ENCODE peak calls at places on chromosomes 1 and 21, in six cellular contexts. T, H, B, R, U and G are unnamed samples.

GRCh38 chr1:204591473-204592090 is 75.4 kb downstream of the MDM4 start:
- DNase-seq in T (no peak), H (no peak), B (peak; percentile 23), R (peak; percentile 75), U (no peak), G (no peak)

GRCh38 chr1:175268720-175269119 is 76.1 kb upstream of the KIAA0040 start:
- DNase-seq in T (no peak), H (no peak), B (no peak), R (peak; percentile 70), U (no peak), G (no peak)

GRCh38 chr1:244918422-244919319 is 54.3 kb upstream of the HNRNPU start:
- DNase-seq in T (peak; percentile 23), H (peak; percentile 9), B (peak; percentile 11), R (peak; percentile 12), U (peak; percentile 81), G (no peak)

GRCh38 chr1:11158720-11159321 is 30.3 kb upstream of the ANGPTL7 start:
- DNase-seq in T (no peak), H (no peak), B (peak; percentile 91), R (peak; percentile 89), U (no peak), G (no peak)

GRCh38 chr1:28973850-28974841 is 59.8 kb downstream of the EPB41 start:
- DNase-seq in T (no peak), H (no peak), B (no peak), R (no peak), U (no peak), G (no peak)

GRCh38 chr1:100794719-100795645 is 75.4 kb downstream of the VCAM1 start:
- DNase-seq in T (no peak), H (no peak), B (peak; percentile 83), R (no peak), U (no peak), G (no peak)

GRCh38 chr1:25971044-25971881 is 26.6 kb downstream of the PAFAH2 start:
- DNase-seq in T (no peak), H (no peak), B (no peak), R (no peak), U (peak; percentile 34), G (no peak)

GRCh38 chr1:230848235-230848634 is 20.1 kb downstream of the C1orf198 start:
- DNase-seq in T (no peak), H (no peak), B (no peak), R (no peak), U (no peak), G (no peak)

GRCh38 chr1:195886000-195886399 is 722.2 kb downstream of the KCNT2 start:
- DNase-seq in T (no peak), H (no peak), B (no peak), R (no peak), U (no peak), G (no peak)

GRCh38 chr1:119829636-119830035 is 18.4 kb upstream of the REG4 start:
- DNase-seq in T (no peak), H (no peak), B (no peak), R (no peak), U (no peak), G (no peak)

GRCh38 chr21:29092102-29092959 is 18.9 kb upstream of the CCT8 start:
- DNase-seq in T (no peak), H (no peak), B (peak; percentile 78), R (peak; percentile 34), U (no peak), G (no peak)

GRCh38 chr1:209433649-209434031 is 149.9 kb upstream of the CAMK1G start:
- DNase-seq in T (no peak), H (no peak), B (no peak), R (peak; percentile 88), U (no peak), G (no peak)

GRCh38 chr1:96425382-96426129 is 296.0 kb upstream of the PTBP2 start:
- DNase-seq in T (no peak), H (no peak), B (no peak), R (no peak), U (no peak), G (no peak)

GRCh38 chr1:225919906-225920305 is 4.1 kb downstream of the PYCR2 start:
- DNase-seq in T (peak; percentile 68), H (no peak), B (no peak), R (peak; percentile 83), U (peak; percentile 31), G (peak; percentile 64)

GRCh38 chr1:226778657-226779058 is 39.6 kb upstream of the ITPKB start:
- DNase-seq in T (peak; percentile 79), H (no peak), B (peak; percentile 96), R (peak; percentile 94), U (no peak), G (no peak)

GRCh38 chr1:220127076-220127475 is 33.1 kb downstream of the IARS2 start:
- DNase-seq in T (no peak), H (no peak), B (no peak), R (no peak), U (no peak), G (no peak)

GRCh38 chr1:220121791-220122530 is 28.0 kb downstream of the IARS2 start:
- DNase-seq in T (no peak), H (no peak), B (no peak), R (no peak), U (no peak), G (no peak)

GRCh38 chr1:220119043-220119512 is 25.1 kb downstream of the IARS2 start:
- DNase-seq in T (no peak), H (no peak), B (no peak), R (no peak), U (no peak), G (no peak)

GRCh38 chr1:220124542-220124941 is 30.6 kb downstream of the IARS2 start:
- DNase-seq in T (no peak), H (no peak), B (no peak), R (no peak), U (no peak), G (no peak)

DNA sequence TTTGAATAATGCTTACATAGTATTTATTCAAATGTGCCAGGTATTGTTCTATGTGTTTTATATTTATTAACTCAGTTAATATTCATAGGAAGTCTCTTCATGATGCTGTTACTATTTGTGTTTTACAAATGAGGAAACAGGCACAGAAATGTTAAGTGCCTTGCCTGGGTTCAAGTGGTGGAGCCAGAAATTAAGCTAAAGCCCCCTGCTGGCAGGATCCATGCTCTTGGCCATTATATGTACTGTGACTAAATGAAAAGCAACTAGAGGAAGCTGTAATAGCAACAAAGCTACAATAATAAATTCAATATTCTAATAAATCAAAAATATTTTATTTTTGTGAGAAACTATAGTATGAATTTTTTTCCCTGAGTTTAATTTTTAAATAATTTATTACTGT is 30.0 kb downstream of the IARS2 start:
- DNase-seq in T (no peak), H (peak; percentile 16), B (no peak), R (no peak), U (peak; percentile 31), G (no peak)
- TF ChIP-seq CTCF in T (no peak), H (peak; percentile 64), B (peak; percentile 59), R (peak; percentile 39), U (peak; percentile 19), G (peak; percentile 19)

GRCh38 chr1:3551711-3552110 is 59.6 kb downstream of the MEGF6 start:
- DNase-seq in T (no peak), H (no peak), B (no peak), R (no peak), U (no peak), G (no peak)
- TF ChIP-seq CTCF in T (no peak), H (no peak), B (no peak), R (no peak), U (no peak), G (no peak)

DNA sequence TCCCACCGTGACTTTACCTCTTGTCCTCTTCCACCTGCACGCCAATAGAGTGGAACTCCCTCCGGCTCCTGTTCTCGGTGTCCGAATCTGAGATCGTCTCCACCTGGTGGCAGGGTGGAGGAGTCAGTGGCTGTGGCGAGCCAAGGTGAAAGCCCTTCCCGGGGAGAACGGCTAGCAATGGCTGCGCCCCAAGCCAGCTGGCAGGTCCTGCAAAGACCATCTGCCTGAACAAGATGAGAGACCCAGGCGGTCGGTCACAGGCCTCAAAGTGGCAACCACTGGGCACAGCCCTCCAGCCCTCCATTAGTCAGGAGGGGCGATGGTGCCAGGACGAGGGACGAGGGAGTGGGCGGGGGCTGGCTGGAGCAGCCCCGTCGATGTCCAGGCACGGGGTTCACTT is 25.4 kb upstream of the SMIM12 start:
- DNase-seq in T (no peak), H (no peak), B (no peak), R (no peak), U (no peak), G (no peak)
- TF ChIP-seq CTCF in T (no peak), H (no peak), B (peak; percentile 15), R (no peak), U (no peak), G (no peak)

GRCh38 chr1:198967566-198967965 is 328.7 kb downstream of the PTPRC start:
- DNase-seq in T (no peak), H (no peak), B (no peak), R (no peak), U (no peak), G (no peak)

GRCh38 chr1:198970919-198971318 is 332.1 kb downstream of the PTPRC start:
- DNase-seq in T (no peak), H (no peak), B (no peak), R (peak; percentile 53), U (no peak), G (no peak)

GRCh38 chr1:198966519-198966918 is 327.7 kb downstream of the PTPRC start:
- DNase-seq in T (no peak), H (no peak), B (no peak), R (no peak), U (no peak), G (no peak)

DNA sequence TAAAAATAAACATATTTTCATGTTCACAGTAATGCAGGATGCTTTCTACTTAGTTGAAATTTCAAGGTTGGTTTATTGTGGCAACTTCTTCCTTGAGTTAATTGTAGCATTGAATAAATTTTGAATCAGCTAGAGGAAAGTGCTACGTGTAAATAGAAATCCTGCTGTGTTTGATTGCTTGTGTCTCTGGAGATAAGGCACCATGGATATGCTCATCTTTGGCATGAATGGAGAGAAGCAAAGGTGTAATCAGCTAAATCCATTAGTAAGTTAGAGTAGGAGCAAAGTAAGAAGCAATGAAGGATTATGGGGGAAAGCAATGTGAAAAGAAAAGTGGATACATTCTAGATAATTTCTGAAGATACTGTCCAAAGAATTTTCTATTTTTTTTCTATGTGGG is 331.1 kb downstream of the PTPRC start:
- DNase-seq in T (no peak), H (no peak), B (no peak), R (no peak), U (no peak), G (no peak)
- TF ChIP-seq CTCF in T (no peak), H (no peak), B (no peak), R (no peak), U (no peak), G (no peak)

DNA sequence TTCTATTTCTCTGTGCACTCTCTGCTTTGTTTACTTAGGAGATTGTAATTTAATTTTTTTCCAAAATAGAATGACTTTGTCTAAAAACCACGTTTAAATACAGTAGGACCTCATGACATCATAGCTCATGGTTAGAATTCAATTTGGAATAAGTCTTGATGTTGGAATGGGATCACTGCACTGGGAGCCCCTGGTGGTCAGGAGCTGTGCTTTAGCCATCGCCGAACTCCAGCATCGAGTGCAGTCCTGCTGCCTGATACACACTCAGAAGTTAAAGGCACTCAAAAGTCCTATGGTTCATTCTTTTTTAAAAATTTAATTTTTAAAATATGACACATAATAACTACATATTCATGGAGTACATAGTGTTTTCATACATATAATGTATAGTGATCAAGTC is 75.1 kb downstream of the TEX35 start:
- DNase-seq in T (no peak), H (no peak), B (no peak), R (no peak), U (no peak), G (no peak)
- TF ChIP-seq CTCF in T (no peak), H (no peak), B (peak; percentile 17), R (no peak), U (no peak), G (no peak)